ENCODE peak calls at places on chromosome 1, in nine cellular contexts. S is mammary epithelial cell; I is stimulated activated CD4-positive, alpha-beta T cell treated with anti-CD3 and anti-CD28 coated beads, Interleukin-2, amount 100 ng/mL, for 48 hours; K is foreskin keratinocyte; A is progenitor cell of endocrine pancreas; X is GM23338; Q is NAMALWA; U is H9; E is naive thymus-derived CD8-positive, alpha-beta T cell. W is an unnamed sample.

GRCh38 chr1:183822081-183822611 is 17.2 kb downstream of the RGL1 start:
- DNase-seq in A (no peak), Q (no peak), X (no peak), E (no peak), U (no peak), I (no peak), S (no peak), K (no peak), W (no peak)

GRCh38 chr1:50103615-50104081 is 5.1 kb upstream of the ELAVL4 start:
- DNase-seq in E (no peak), A (no peak), Q (no peak), I (no peak), X (no peak), S (no peak), K (no peak), U (no peak), W (no peak)

GRCh38 chr1:19179597-19180271 is 30.3 kb downstream of the UBR4 start:
- DNase-seq in S (no peak), Q (peak), E (peak), X (peak), U (no peak), A (no peak), K (no peak), I (no peak), W (peak)

GRCh38 chr1:26537951-26538352 is 8.4 kb downstream of the RPS6KA1 start:
- DNase-seq in Q (peak), A (no peak), U (peak), E (no peak), K (no peak), I (no peak), S (peak), X (peak), W (peak)

GRCh38 chr1:162732566-162733335 is 57.8 kb upstream of the HSD17B7 start:
- DNase-seq in K (no peak), S (no peak), A (no peak), X (no peak), E (no peak), I (no peak), Q (no peak), U (no peak), W (no peak)

GRCh38 chr1:110879758-110880606 is 7.0 kb downstream of the CD53 start:
- DNase-seq in E (peak), K (no peak), A (no peak), Q (peak), X (no peak), I (peak), U (no peak), S (peak), W (peak)

GRCh38 chr1:151176514-151177045 is 799 bp upstream of the TMOD4 start:
- DNase-seq in X (no peak), K (no peak), U (no peak), I (no peak), E (no peak), A (no peak), Q (no peak), S (no peak), W (no peak)

GRCh38 chr1:203340112-203340804 is 10.7 kb downstream of the FMOD start:
- DNase-seq in K (peak), S (peak), A (peak), I (peak), E (peak), Q (peak), U (peak), X (peak), W (peak)

GRCh38 chr1:39819091-39819812 is 30.6 kb upstream of the BMP8B start:
- DNase-seq in I (no peak), Q (no peak), S (no peak), E (peak), X (no peak), K (no peak), U (no peak), A (no peak), W (no peak)

GRCh38 chr1:185853739-185854138 is 119.5 kb downstream of the HMCN1 start:
- DNase-seq in S (peak), A (no peak), K (peak), I (no peak), X (no peak), Q (no peak), E (no peak), U (no peak), W (no peak)

GRCh38 chr1:160827418-160827817 is 31.4 kb downstream of the LY9 start:
- DNase-seq in A (no peak), K (no peak), S (peak), U (no peak), X (no peak), I (no peak), Q (no peak), E (no peak), W (no peak)

GRCh38 chr1:61052393-61053280 is 29.7 kb upstream of the NFIA start:
- DNase-seq in I (no peak), U (peak), A (no peak), X (peak), K (no peak), E (no peak), S (no peak), Q (peak), W (no peak)

GRCh38 chr1:60280256-60280655 is 206.7 kb upstream of the C1orf87 start:
- DNase-seq in S (no peak), E (no peak), U (no peak), I (no peak), A (no peak), K (no peak), Q (no peak), X (no peak), W (no peak)

GRCh38 chr1:248834343-248834940 is 3.6 kb upstream of the ZNF672 start:
- DNase-seq in S (no peak), E (no peak), A (no peak), X (no peak), Q (no peak), K (no peak), U (no peak), I (no peak), W (no peak)

GRCh38 chr1:100322436-100323211 is 29.7 kb upstream of the CDC14A start:
- DNase-seq in E (no peak), X (no peak), Q (no peak), U (no peak), K (no peak), A (no peak), S (peak), I (no peak), W (no peak)

GRCh38 chr1:83802023-83802422 is 196.9 kb downstream of the TTLL7 start:
- DNase-seq in U (no peak), Q (no peak), S (no peak), K (no peak), I (no peak), X (no peak), A (no peak), E (no peak), W (no peak)

GRCh38 chr1:109971559-109971958 is 13.0 kb upstream of the AHCYL1 start:
- DNase-seq in U (no peak), S (no peak), K (no peak), A (no peak), E (no peak), Q (no peak), X (no peak), I (no peak), W (no peak)

GRCh38 chr1:247669225-247669624 is 10.3 kb downstream of the OR13G1 start:
- DNase-seq in X (no peak), S (no peak), A (no peak), K (no peak), U (no peak), E (no peak), I (no peak), Q (no peak), W (no peak)

GRCh38 chr1:41537788-41538351 is 53.4 kb upstream of the EDN2 start:
- DNase-seq in E (no peak), Q (peak), K (no peak), X (no peak), I (no peak), S (no peak), U (no peak), A (no peak), W (no peak)

GRCh38 chr1:88608139-88608943 is 75.7 kb upstream of the PKN2 start:
- DNase-seq in I (no peak), X (peak), U (no peak), A (no peak), S (peak), E (peak), K (peak), Q (peak), W (peak)

W was measured in OCI-LY7.